ENCODE peak calls at places on chromosomes 6 and 20, in nine cellular contexts. C, X, J, L, K, R, A, F and I are unnamed samples.

GRCh38 chr20:42018979-42019378 is 400.8 kb upstream of the CHD6 start:
- DNase-seq in C (peak; percentile 60), X (no peak), J (no peak), L (peak; percentile 10), K (no peak), R (no peak), A (no peak), F (no peak), I (no peak)

GRCh38 chr6:15769471-15770088 is 106.8 kb upstream of the DTNBP1 start:
- DNase-seq in C (no peak), X (no peak), J (peak; percentile 43), L (no peak), K (peak; percentile 79), R (no peak), A (peak; percentile 6), F (no peak), I (peak; percentile 18)

GRCh38 chr6:43770417-43771209 is 602 bp downstream of the VEGFA start:
- DNase-seq in C (peak; percentile 44), X (peak; percentile 47), J (peak; percentile 75), L (peak; percentile 52), K (no peak), R (peak; percentile 25), A (peak; percentile 90), F (peak; percentile 76), I (peak; percentile 81)

GRCh38 chr20:52269327-52269726 is 77.7 kb upstream of the ZFP64 start:
- DNase-seq in C (no peak), X (no peak), J (peak; percentile 76), L (no peak), K (peak; percentile 92), R (no peak), A (peak; percentile 5), F (no peak), I (peak; percentile 1)

GRCh38 chr6:97594834-97595233 is 311.8 kb upstream of the MMS22L start:
- DNase-seq in C (no peak), X (no peak), J (peak; percentile 6), L (peak; percentile 81), K (no peak), R (no peak), A (peak; percentile 32), F (no peak), I (no peak)

GRCh38 chr20:12702312-12702711 is 306.5 kb upstream of the SPTLC3 start:
- DNase-seq in C (no peak), X (no peak), J (no peak), L (no peak), K (no peak), R (no peak), A (no peak), F (no peak), I (no peak)

GRCh38 chr20:5143856-5144255 is 17.0 kb downstream of the CDS2 start:
- DNase-seq in C (no peak), X (no peak), J (no peak), L (no peak), K (no peak), R (no peak), A (no peak), F (no peak), I (no peak)

GRCh38 chr6:68364276-68364785 is 270.8 kb upstream of the ADGRB3 start:
- DNase-seq in C (peak; percentile 80), X (no peak), J (no peak), L (peak; percentile 7), K (no peak), R (no peak), A (no peak), F (no peak), I (no peak)

GRCh38 chr6:87209812-87210211 is 54.4 kb downstream of the ZNF292 start:
- DNase-seq in C (no peak), X (no peak), J (no peak), L (no peak), K (no peak), R (no peak), A (no peak), F (no peak), I (no peak)

GRCh38 chr6:167443098-167443680 is 118.3 kb downstream of the TTLL2 start:
- DNase-seq in C (no peak), X (no peak), J (no peak), L (no peak), K (no peak), R (no peak), A (no peak), F (no peak), I (no peak)